ENCODE peak calls at places on chromosomes 2 and 18, in ten cellular contexts. C, E, J, F, G, V, U, Z, W and O are unnamed samples. For H3K4me1 and H3K9me3, the result is how much of the 10 kb centered on the place peaks cover.

GRCh38 chr2:174036825-174037224 is 71.7 kb upstream of the SP3 start:
- DNase-seq in C (no peak), J (no peak), W (no peak), E (no peak), Z (no peak), V (no peak), F (no peak), G (no peak), U (no peak), O (no peak)

GRCh38 chr18:13369756-13370510 is 151.4 kb downstream of the LDLRAD4 start:
- DNase-seq in C (no peak), U (no peak), E (no peak), G (no peak), V (no peak), J (no peak), W (no peak), Z (peak), F (no peak), O (no peak)

GRCh38 chr2:49770919-49771318 is 616.6 kb upstream of the FSHR start:
- DNase-seq in E (peak), J (no peak), F (peak), Z (peak), U (no peak), W (no peak), C (no peak), V (peak), G (peak), O (peak)

GRCh38 chr2:191087311-191087710 is 63.5 kb downstream of the STAT4 start:
- DNase-seq in C (no peak), W (no peak), V (no peak), E (no peak), F (no peak), Z (no peak), J (no peak), U (no peak), G (no peak), O (no peak)

GRCh38 chr2:199629301-199629700 is 171.6 kb upstream of the SATB2 start:
- DNase-seq in E (no peak), F (no peak), U (no peak), Z (no peak), J (no peak), W (no peak), V (no peak), G (no peak), C (no peak), O (no peak)

GRCh38 chr2:6966541-6966940 is 49.3 kb downstream of the RNF144A start:
- DNase-seq in W (no peak), V (no peak), J (no peak), C (no peak), Z (no peak), G (no peak), E (no peak), U (no peak), F (no peak), O (no peak)

GRCh38 chr2:68434981-68435380 is 32.1 kb downstream of the FBXO48 start:
- DNase-seq in Z (peak), W (no peak), U (no peak), E (no peak), G (no peak), C (no peak), F (no peak), J (no peak), V (no peak), O (no peak)

GRCh38 chr2:35228584-35228983 is 1127.0 kb upstream of the CRIM1 start:
- DNase-seq in W (no peak), U (no peak), V (no peak), C (no peak), G (no peak), E (no peak), F (no peak), Z (no peak), J (no peak), O (peak)

GRCh38 chr2:39447266-39448168 is 10.4 kb upstream of the MAP4K3 start:
- DNase-seq in F (no peak), G (no peak), Z (no peak), E (no peak), U (no peak), V (no peak), C (no peak), W (no peak), J (no peak), O (no peak)

GRCh38 chr2:165203689-165204559 is at the start of gene SCN3A:
- DNase-seq in J (no peak), G (peak), V (peak), U (no peak), E (peak), F (peak), C (peak), W (no peak), Z (peak), O (peak)

GRCh38 chr2:187541086-187542085 is 12.8 kb downstream of the TFPI start:
- DNase-seq in G (no peak), C (peak), W (no peak), Z (peak), E (no peak), U (no peak), J (no peak), V (no peak), F (no peak), O (no peak)

GRCh38 chr2:70991742-70992141 is 2.9 kb downstream of the TEX261 start:
- DNase-seq in V (no peak), Z (no peak), U (no peak), F (no peak), G (no peak), E (no peak), J (no peak), C (no peak), W (no peak), O (no peak)

GRCh38 chr18:43422483-43422882 is 145.2 kb upstream of the SYT4 start:
- DNase-seq in F (no peak), G (no peak), V (peak), Z (no peak), C (no peak), U (no peak), W (no peak), E (no peak), J (no peak), O (peak)

GRCh38 chr2:118179445-118179844 is 91.2 kb downstream of the INSIG2 start:
- DNase-seq in U (no peak), F (no peak), G (no peak), Z (no peak), W (no peak), E (no peak), C (no peak), V (no peak), J (no peak), O (no peak)

GRCh38 chr2:54097124-54097523 is 18.3 kb upstream of the ACYP2 start:
- DNase-seq in Z (no peak), F (no peak), V (no peak), C (no peak), W (no peak), U (no peak), J (no peak), G (no peak), E (no peak), O (no peak)

GRCh38 chr2:54088191-54088634 is 27.2 kb upstream of the ACYP2 start:
- DNase-seq in G (no peak), J (no peak), W (no peak), Z (no peak), C (no peak), U (no peak), E (no peak), V (no peak), F (no peak), O (no peak)

GRCh38 chr2:54088719-54089118 is 26.7 kb upstream of the ACYP2 start:
- DNase-seq in F (no peak), C (no peak), U (no peak), G (no peak), Z (no peak), E (no peak), J (no peak), V (no peak), W (no peak), O (no peak)

GRCh38 chr2:54090521-54091117 is 24.8 kb upstream of the ACYP2 start:
- DNase-seq in G (no peak), U (no peak), W (no peak), V (no peak), E (no peak), F (no peak), Z (no peak), C (no peak), J (no peak), O (no peak)

DNA sequence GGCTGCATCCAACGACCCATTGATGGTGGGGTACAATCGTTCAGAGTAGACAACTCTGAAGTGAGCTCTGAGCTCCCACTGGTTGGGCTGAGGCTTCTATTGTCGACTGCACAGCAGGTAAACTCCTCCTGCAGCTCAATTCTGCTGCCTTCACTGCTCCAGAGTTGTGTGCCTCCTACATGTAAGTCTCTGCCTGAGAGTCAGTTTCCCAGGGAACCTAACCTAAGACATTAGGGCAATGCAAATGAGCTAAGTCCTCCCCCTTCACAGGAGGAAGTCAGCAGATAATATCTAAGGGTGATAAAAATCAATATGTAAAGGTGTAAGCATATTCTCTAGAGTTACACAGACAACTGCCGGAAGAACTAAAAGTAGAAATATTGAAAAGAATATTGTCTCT is 22.5 kb upstream of the ACYP2 start:
- DNase-seq in G (no peak), U (no peak), C (no peak), V (no peak), W (no peak), J (no peak), E (no peak), Z (no peak), F (no peak), O (no peak)
- H3K4me1 ChIP-seq in G (under half), U (under half), C (under half), V (under half), W (under half), J (under half), E (under half), Z (under half), F (under half), O (under half)

GRCh38 chr2:238475571-238475970 is 48.8 kb downstream of the ASB1 start:
- DNase-seq in G (no peak), Z (no peak), W (no peak), J (no peak), F (no peak), V (no peak), U (no peak), E (no peak), C (no peak), O (no peak)
- H3K9me3 ChIP-seq in G (under half), Z (under half), W (under half), J (under half), F (under half), V (under half), U (under half), E (under half), C (under half), O (under half)

DNA sequence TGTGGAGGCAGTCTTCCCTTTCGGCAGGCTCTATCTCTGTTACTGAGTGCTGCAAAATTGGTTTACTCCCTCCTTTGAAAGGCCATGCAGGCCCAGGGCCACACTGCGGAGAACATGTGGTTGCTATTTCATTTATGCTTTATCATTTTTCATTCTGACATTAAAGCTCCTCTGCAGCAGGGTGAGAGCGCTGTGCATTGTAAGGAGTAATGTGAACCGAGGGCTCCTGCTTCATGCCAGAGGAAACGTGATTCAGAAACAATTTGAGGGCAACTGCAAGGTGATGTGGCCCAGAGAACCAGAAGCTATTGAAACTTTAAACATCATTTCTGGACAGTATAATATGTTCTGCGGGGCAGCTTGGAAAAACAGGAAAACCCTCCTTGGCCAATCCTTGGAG is 341.6 kb upstream of the NT5C1B start:
- DNase-seq in C (no peak), U (no peak), W (no peak), G (no peak), Z (no peak), E (no peak), F (no peak), J (no peak), V (no peak), O (no peak)
- H3K4me3 ChIP-seq in C (no peak), U (no peak), W (no peak), G (no peak), Z (no peak), E (no peak), F (no peak), J (no peak), V (no peak), O (no peak)

DNA sequence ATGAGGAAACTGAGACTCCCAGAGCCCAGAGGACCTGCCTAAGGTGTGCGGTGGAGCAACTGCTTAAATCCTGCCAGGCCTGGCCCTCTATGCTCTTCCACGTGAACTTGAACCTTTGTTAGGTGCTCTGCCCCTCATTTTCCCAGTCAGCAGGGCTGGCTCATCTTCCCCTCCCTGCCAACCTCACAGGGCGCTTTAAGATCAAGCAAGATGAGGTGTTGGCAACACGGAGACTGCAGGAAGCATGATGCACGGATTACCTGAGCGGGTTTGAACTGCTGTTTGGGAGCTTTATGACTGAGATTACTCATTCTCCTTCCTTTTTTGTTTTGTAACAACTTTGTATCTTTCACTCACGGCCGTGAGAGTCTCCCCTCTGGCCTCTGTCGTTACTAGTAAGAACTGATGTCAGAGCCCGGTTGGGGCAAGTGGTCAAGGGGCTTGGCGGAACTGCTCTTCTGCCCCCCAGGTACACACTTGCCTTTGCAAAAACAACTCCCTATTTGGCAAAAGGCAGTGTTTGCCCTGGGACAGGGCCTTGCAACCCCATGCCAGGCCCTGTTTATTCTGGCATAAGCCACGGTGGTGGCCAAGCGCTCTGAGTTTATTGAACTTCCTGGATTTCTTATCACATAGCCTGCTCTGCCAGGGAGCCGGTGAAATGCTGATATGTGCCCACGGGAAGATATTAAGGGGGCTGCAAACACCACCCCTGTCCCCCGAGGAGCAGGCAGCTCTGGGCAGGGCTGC is 127.8 kb downstream of the INHBB start:
- DNase-seq in G (no peak), J (peak), F (peak), C (no peak), U (no peak), W (no peak), Z (peak), V (no peak), E (no peak), O (no peak)
- H3K4me1 ChIP-seq in G (under half), J (half or more), F (under half), C (under half), U (under half), W (under half), Z (under half), V (under half), E (under half), O (under half)

GRCh38 chr2:123687064-123687463 is 338.0 kb upstream of the CNTNAP5 start:
- DNase-seq in F (no peak), W (no peak), C (no peak), E (no peak), Z (no peak), G (no peak), U (no peak), J (no peak), V (no peak), O (no peak)

DNA sequence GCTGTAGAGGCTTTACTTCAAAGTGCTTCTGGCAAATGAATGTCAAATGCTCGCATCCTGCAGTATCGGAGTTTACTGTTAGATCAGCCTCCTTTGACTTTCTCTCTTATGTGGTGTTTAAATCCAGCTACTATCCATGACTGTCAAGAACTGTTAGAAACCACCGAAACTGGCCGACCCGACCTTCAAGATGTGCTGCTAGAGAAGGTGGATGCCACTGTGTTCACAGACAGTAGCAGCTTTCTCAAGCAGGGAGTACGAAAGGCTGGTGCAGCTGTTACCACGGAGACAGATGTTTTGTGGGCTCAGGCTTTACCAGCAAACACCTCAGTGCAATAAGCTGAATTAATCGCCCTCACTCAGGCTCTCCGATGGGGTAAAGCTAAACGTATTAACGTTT is 336.6 kb upstream of the CNTNAP5 start:
- DNase-seq in C (no peak), G (no peak), U (no peak), W (no peak), V (no peak), F (no peak), E (no peak), Z (no peak), J (no peak), O (no peak)
- H3K9me3 ChIP-seq in C (under half), G (under half), U (under half), W (under half), V (under half), F (under half), E (under half), Z (under half), J (under half), O (under half)

DNA sequence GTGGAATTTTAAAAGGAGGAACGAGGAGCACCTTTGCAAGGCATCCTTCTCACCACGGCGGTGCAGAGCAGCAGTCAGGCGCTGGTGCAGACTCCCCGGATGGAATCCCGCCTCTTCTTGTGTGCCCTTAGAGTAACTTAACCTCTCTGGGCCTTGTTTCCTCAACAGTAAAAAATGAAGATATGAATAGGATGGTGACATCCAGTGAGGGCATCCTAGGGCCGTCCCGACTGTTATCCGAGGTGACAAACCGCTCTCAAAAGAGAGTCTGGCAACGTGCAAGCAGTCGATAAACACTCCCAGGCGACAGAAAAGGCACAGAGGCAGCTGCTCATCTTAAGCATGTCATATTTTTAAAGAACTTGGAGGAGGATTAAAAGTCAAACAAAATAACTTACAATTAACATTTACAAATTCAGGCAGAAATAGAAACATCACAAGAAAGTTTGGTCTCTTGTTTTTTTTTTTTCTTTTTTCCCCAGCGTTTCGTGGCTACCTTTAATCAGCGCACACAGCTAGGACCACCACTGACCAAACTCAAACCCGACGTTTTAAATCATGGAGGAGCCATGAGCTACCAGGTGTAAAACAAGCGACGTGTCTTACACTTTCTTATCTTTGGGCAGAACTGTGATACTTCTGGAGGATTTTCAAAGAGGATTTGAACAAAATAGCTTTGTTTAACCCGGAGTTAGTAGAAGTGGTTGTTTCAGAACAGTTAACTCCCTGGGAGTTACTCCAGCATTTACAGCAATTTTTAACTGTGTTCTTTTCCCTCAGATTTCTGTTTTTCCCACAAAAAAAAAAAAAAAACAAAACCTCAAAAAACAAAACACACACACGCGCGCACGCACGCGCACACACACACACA is 2.1 kb downstream of the MBP start:
- DNase-seq in F (no peak), Z (no peak), V (no peak), U (no peak), C (no peak), W (no peak), G (no peak), E (no peak), J (no peak), O (no peak)
- H3K4me3 ChIP-seq in F (peak), Z (peak), V (no peak), U (peak), C (peak), W (peak), G (peak), E (peak), J (peak), O (peak)

GRCh38 chr2:108956375-108956774 is 32.6 kb downstream of the EDAR start:
- DNase-seq in V (no peak), W (no peak), J (no peak), U (no peak), Z (no peak), C (no peak), F (no peak), G (no peak), E (no peak), O (no peak)

GRCh38 chr2:108958632-108959341 is 30.2 kb downstream of the EDAR start:
- DNase-seq in C (no peak), F (no peak), J (no peak), W (no peak), E (no peak), G (no peak), V (peak), U (no peak), Z (no peak), O (no peak)

GRCh38 chr2:108959401-108959800 is 29.6 kb downstream of the EDAR start:
- DNase-seq in W (no peak), J (no peak), V (no peak), G (no peak), C (no peak), E (no peak), U (no peak), F (no peak), Z (no peak), O (no peak)

GRCh38 chr2:108960006-108960405 is 29.0 kb downstream of the EDAR start:
- DNase-seq in E (no peak), G (no peak), W (no peak), V (no peak), Z (no peak), U (no peak), C (no peak), J (no peak), F (no peak), O (no peak)

GRCh38 chr2:108958002-108958401 is 31.0 kb downstream of the EDAR start:
- DNase-seq in Z (peak), F (no peak), G (no peak), C (peak), V (no peak), W (no peak), J (no peak), E (no peak), U (no peak), O (no peak)
- H3K4me1 ChIP-seq in Z (under half), F (under half), G (under half), C (under half), V (under half), W (under half), J (under half), E (under half), U (under half), O (under half)